ENCODE peak calls at places on chromosomes 13 and 19, in seven cellular contexts. N is CD4-positive, alpha-beta T cell; H is aorta; D is Panc1; S is GM12878; M is upper lobe of right lung; F is activated naive CD4-positive, alpha-beta T cell treated with anti-CD3 and anti-CD28 coated beads, Interleukin-2, amount 50 U/mL, for 72 hours. P is an unnamed sample.

GRCh38 chr19:9849786-9850185 is 14.7 kb downstream of the PIN1 start:
- ATAC-seq in N (no peak), H (no peak), D (no peak), S (no peak), M (no peak), F (no peak), P (no peak)

GRCh38 chr13:113724780-113725315 is 34.2 kb upstream of the TMEM255B start:
- ATAC-seq in N (peak; percentile 92), H (peak; percentile 93), D (peak; percentile 97), S (peak; percentile 99), M (peak; percentile 97), F (peak; percentile 95), P (peak; percentile 98)

GRCh38 chr19:49579193-49579592 is 1.2 kb downstream of the NOSIP start:
- ATAC-seq in N (no peak), H (no peak), D (no peak), S (no peak), M (no peak), F (no peak), P (no peak)

GRCh38 chr13:44451109-44451508 is 77.5 kb downstream of the SERP2 start:
- ATAC-seq in N (no peak), H (no peak), D (no peak), S (no peak), M (peak; percentile 40), F (no peak), P (no peak)

GRCh38 chr13:33918199-33918932 is 100.4 kb downstream of the RFC3 start:
- ATAC-seq in N (no peak), H (no peak), D (peak; percentile 62), S (no peak), M (peak; percentile 49), F (no peak), P (peak; percentile 92)

GRCh38 chr19:46950526-46951235 is 69.0 kb upstream of the NPAS1 start:
- ATAC-seq in N (no peak), H (no peak), D (peak; percentile 11), S (peak; percentile 40), M (no peak), F (no peak), P (no peak)

GRCh38 chr13:94544922-94545321 is 51.0 kb downstream of the TGDS start:
- ATAC-seq in N (no peak), H (no peak), D (no peak), S (no peak), M (no peak), F (no peak), P (no peak)

GRCh38 chr19:5997371-5997770 is 19.4 kb upstream of the RANBP3 start:
- ATAC-seq in N (no peak), H (no peak), D (no peak), S (no peak), M (no peak), F (no peak), P (no peak)

GRCh38 chr13:35917252-35917941 is 213.8 kb downstream of the DCLK1 start:
- ATAC-seq in N (no peak), H (peak; percentile 27), D (no peak), S (peak; percentile 75), M (no peak), F (no peak), P (peak; percentile 67)

GRCh38 chr13:45074721-45075120 is 45.6 kb upstream of the GTF2F2 start:
- ATAC-seq in N (no peak), H (no peak), D (no peak), S (no peak), M (no peak), F (no peak), P (no peak)

GRCh38 chr19:35076657-35077056 is 35.1 kb downstream of the HPN start:
- ATAC-seq in N (no peak), H (no peak), D (no peak), S (no peak), M (no peak), F (no peak), P (no peak)

GRCh38 chr13:106873810-106874209 is 305.9 kb upstream of the ARGLU1 start:
- ATAC-seq in N (no peak), H (no peak), D (no peak), S (no peak), M (no peak), F (no peak), P (no peak)

GRCh38 chr19:3785464-3785937 is 680 bp downstream of the MATK start:
- ATAC-seq in N (peak; percentile 35), H (no peak), D (peak; percentile 22), S (no peak), M (peak; percentile 20), F (peak; percentile 42), P (no peak)

GRCh38 chr19:1840541-1841115 is 7.7 kb downstream of the REXO1 start:
- ATAC-seq in N (no peak), H (no peak), D (peak; percentile 25), S (no peak), M (peak; percentile 24), F (no peak), P (no peak)

GRCh38 chr19:38877781-38878574 is at the start of gene RINL:
- ATAC-seq in N (peak; percentile 96), H (peak; percentile 37), D (peak; percentile 35), S (peak; percentile 97), M (peak; percentile 78), F (peak; percentile 88), P (peak; percentile 28)

GRCh38 chr13:79741006-79741405 is 260.1 kb downstream of the NDFIP2 start:
- ATAC-seq in N (no peak), H (no peak), D (no peak), S (peak; percentile 88), M (peak; percentile 36), F (no peak), P (peak; percentile 88)

GRCh38 chr19:3813473-3814392 is 27.6 kb upstream of the MATK start:
- ATAC-seq in N (no peak), H (no peak), D (no peak), S (no peak), M (no peak), F (no peak), P (no peak)

GRCh38 chr13:60213236-60213746 is 49.6 kb upstream of the DIAPH3 start:
- ATAC-seq in N (no peak), H (no peak), D (no peak), S (no peak), M (no peak), F (no peak), P (no peak)

GRCh38 chr19:35058370-35058769 is 16.8 kb downstream of the HPN start:
- ATAC-seq in N (no peak), H (no peak), D (no peak), S (no peak), M (no peak), F (no peak), P (no peak)

GRCh38 chr13:33485247-33485646 is 199.7 kb upstream of the STARD13 start:
- ATAC-seq in N (no peak), H (no peak), D (no peak), S (no peak), M (no peak), F (no peak), P (no peak)